ENCODE peak calls at places on chromosomes 11 and 22, in six cellular contexts. One of them, this sample, is unnamed.

GRCh38 chr11:59710136-59710847 is 3.4 kb downstream of the OR10V1 start:
- DNase-seq in Peyer's patch: no peak
- DNase-seq in HL-60: no peak
- DNase-seq in B cell: no peak
- DNase-seq in AG04450: no peak
- DNase-seq in GM23338: no peak
- DNase-seq in this sample: no peak

GRCh38 chr11:99316761-99317475 is 296.2 kb downstream of the CNTN5 start:
- DNase-seq in Peyer's patch: no peak
- DNase-seq in HL-60: no peak
- DNase-seq in B cell: no peak
- DNase-seq in AG04450: no peak
- DNase-seq in GM23338: no peak
- DNase-seq in this sample: no peak

GRCh38 chr11:16902182-16902581 is 112.0 kb downstream of the PLEKHA7 start:
- DNase-seq in Peyer's patch: no peak
- DNase-seq in HL-60: no peak
- DNase-seq in B cell: no peak
- DNase-seq in AG04450: no peak
- DNase-seq in GM23338: no peak
- DNase-seq in this sample: no peak

GRCh38 chr11:17445240-17445795 is 31.3 kb downstream of the ABCC8 start:
- DNase-seq in Peyer's patch: no peak
- DNase-seq in HL-60: no peak
- DNase-seq in B cell: no peak
- DNase-seq in AG04450: no peak
- DNase-seq in GM23338: no peak
- DNase-seq in this sample: no peak

GRCh38 chr11:68337399-68337835 is 25.0 kb downstream of the LRP5 start:
- DNase-seq in Peyer's patch: no peak
- DNase-seq in HL-60: peak; percentile 88
- DNase-seq in B cell: no peak
- DNase-seq in AG04450: no peak
- DNase-seq in GM23338: no peak
- DNase-seq in this sample: no peak

GRCh38 chr11:57667715-57668466 is at the start of gene ZDHHC5:
- DNase-seq in Peyer's patch: peak; percentile 100
- DNase-seq in HL-60: peak; percentile 99
- DNase-seq in B cell: peak; percentile 100
- DNase-seq in AG04450: peak; percentile 100
- DNase-seq in GM23338: peak; percentile 99
- DNase-seq in this sample: peak; percentile 99

GRCh38 chr11:39365809-39366436 is 2093.5 kb downstream of the LRRC4C start:
- DNase-seq in Peyer's patch: no peak
- DNase-seq in HL-60: no peak
- DNase-seq in B cell: no peak
- DNase-seq in AG04450: no peak
- DNase-seq in GM23338: peak; percentile 26
- DNase-seq in this sample: no peak

GRCh38 chr22:23282089-23282501 is 101.8 kb downstream of the BCR start:
- DNase-seq in Peyer's patch: peak; percentile 75
- DNase-seq in HL-60: peak; percentile 36
- DNase-seq in B cell: no peak
- DNase-seq in AG04450: peak; percentile 45
- DNase-seq in GM23338: no peak
- DNase-seq in this sample: no peak

GRCh38 chr11:134017773-134018430 is 51.0 kb upstream of the JAM3 start:
- DNase-seq in Peyer's patch: no peak
- DNase-seq in HL-60: no peak
- DNase-seq in B cell: no peak
- DNase-seq in AG04450: no peak
- DNase-seq in GM23338: no peak
- DNase-seq in this sample: no peak

GRCh38 chr11:118623291-118623655 is 15.9 kb downstream of the PHLDB1 start:
- DNase-seq in Peyer's patch: no peak
- DNase-seq in HL-60: no peak
- DNase-seq in B cell: no peak
- DNase-seq in AG04450: no peak
- DNase-seq in GM23338: no peak
- DNase-seq in this sample: no peak

GRCh38 chr11:11899401-11899800 is 57.6 kb downstream of the USP47 start:
- DNase-seq in Peyer's patch: no peak
- DNase-seq in HL-60: no peak
- DNase-seq in B cell: no peak
- DNase-seq in AG04450: no peak
- DNase-seq in GM23338: peak; percentile 46
- DNase-seq in this sample: no peak

GRCh38 chr11:20493340-20493739 is 105.8 kb downstream of the PRMT3 start:
- DNase-seq in Peyer's patch: no peak
- DNase-seq in HL-60: no peak
- DNase-seq in B cell: no peak
- DNase-seq in AG04450: no peak
- DNase-seq in GM23338: no peak
- DNase-seq in this sample: no peak

GRCh38 chr22:45216133-45217003 is 24.3 kb downstream of the KIAA0930 start:
- DNase-seq in Peyer's patch: no peak
- DNase-seq in HL-60: no peak
- DNase-seq in B cell: no peak
- DNase-seq in AG04450: peak; percentile 74
- DNase-seq in GM23338: peak; percentile 68
- DNase-seq in this sample: no peak

GRCh38 chr11:35234836-35235235 is 95.9 kb downstream of the CD44 start:
- DNase-seq in Peyer's patch: no peak
- DNase-seq in HL-60: no peak
- DNase-seq in B cell: no peak
- DNase-seq in AG04450: no peak
- DNase-seq in GM23338: no peak
- DNase-seq in this sample: no peak

GRCh38 chr11:45859661-45860140 is 12.4 kb downstream of the CRY2 start:
- DNase-seq in Peyer's patch: peak; percentile 92
- DNase-seq in HL-60: no peak
- DNase-seq in B cell: no peak
- DNase-seq in AG04450: peak; percentile 99
- DNase-seq in GM23338: peak; percentile 41
- DNase-seq in this sample: no peak

GRCh38 chr11:112968988-112969714 is 7.9 kb downstream of the NCAM1 start:
- DNase-seq in Peyer's patch: no peak
- DNase-seq in HL-60: no peak
- DNase-seq in B cell: no peak
- DNase-seq in AG04450: no peak
- DNase-seq in GM23338: no peak
- DNase-seq in this sample: no peak

GRCh38 chr11:59813364-59813763 is 2.8 kb upstream of the MRPL16 start:
- DNase-seq in Peyer's patch: no peak
- DNase-seq in HL-60: no peak
- DNase-seq in B cell: no peak
- DNase-seq in AG04450: no peak
- DNase-seq in GM23338: no peak
- DNase-seq in this sample: no peak

GRCh38 chr22:46133588-46133855 is 16.8 kb upstream of the PPARA start:
- DNase-seq in Peyer's patch: no peak
- DNase-seq in HL-60: no peak
- DNase-seq in B cell: no peak
- DNase-seq in AG04450: no peak
- DNase-seq in GM23338: no peak
- DNase-seq in this sample: no peak

GRCh38 chr11:67636962-67637361 is 2.6 kb downstream of the TBX10 start:
- DNase-seq in Peyer's patch: no peak
- DNase-seq in HL-60: no peak
- DNase-seq in B cell: no peak
- DNase-seq in AG04450: no peak
- DNase-seq in GM23338: no peak
- DNase-seq in this sample: no peak

GRCh38 chr11:90764691-90765090 is 541.8 kb upstream of the CHORDC1 start:
- DNase-seq in Peyer's patch: no peak
- DNase-seq in HL-60: no peak
- DNase-seq in B cell: no peak
- DNase-seq in AG04450: no peak
- DNase-seq in GM23338: no peak
- DNase-seq in this sample: no peak

GRCh38 chr11:16968196-16968595 is 46.0 kb downstream of the PLEKHA7 start:
- DNase-seq in Peyer's patch: no peak
- DNase-seq in HL-60: no peak
- DNase-seq in B cell: no peak
- DNase-seq in AG04450: no peak
- DNase-seq in GM23338: no peak
- DNase-seq in this sample: no peak

GRCh38 chr11:8910662-8911039 is 338 bp upstream of the AKIP1 start:
- DNase-seq in Peyer's patch: no peak
- DNase-seq in HL-60: no peak
- DNase-seq in B cell: no peak
- DNase-seq in AG04450: no peak
- DNase-seq in GM23338: no peak
- DNase-seq in this sample: no peak

GRCh38 chr11:12377824-12378593 is 638 bp downstream of the PARVA start:
- DNase-seq in Peyer's patch: peak; percentile 80
- DNase-seq in HL-60: no peak
- DNase-seq in B cell: no peak
- DNase-seq in AG04450: no peak
- DNase-seq in GM23338: peak; percentile 93
- DNase-seq in this sample: no peak

DNA sequence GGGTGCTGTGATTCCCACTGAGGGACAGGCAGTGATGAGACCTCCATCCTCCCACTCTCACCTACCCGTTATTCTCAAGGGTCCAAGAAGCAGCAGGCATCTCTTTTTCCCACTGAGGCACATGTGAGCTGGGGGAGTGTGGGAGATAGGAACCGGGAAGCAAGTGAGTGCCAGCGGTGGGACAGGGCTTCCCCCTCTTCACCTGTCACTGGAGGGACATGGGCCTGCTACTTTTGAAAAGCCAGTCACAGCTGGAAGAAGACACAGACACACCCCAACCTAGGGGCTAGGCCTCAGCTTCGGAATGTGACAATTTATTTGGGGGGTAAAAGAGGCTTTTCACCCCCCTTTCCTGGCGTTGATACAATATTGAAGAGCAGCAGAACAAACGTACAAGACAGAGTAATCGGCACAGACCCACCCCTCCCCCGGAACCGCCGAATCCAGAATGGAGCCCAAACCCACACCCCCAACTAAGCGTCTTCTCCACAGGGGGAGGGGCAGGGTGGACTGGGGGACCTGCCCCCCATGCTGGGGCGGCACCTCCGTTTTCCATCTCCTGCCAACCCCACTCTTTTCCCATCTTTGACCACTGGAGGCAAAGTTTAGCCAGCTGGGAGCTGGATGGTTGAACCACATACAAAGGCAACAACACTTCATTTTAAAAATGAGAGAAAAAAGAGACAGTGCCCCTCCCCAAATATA is 10.7 kb downstream of the CBX6 start:
- DNase-seq in Peyer's patch: no peak
- DNase-seq in HL-60: no peak
- DNase-seq in B cell: no peak
- DNase-seq in AG04450: no peak
- DNase-seq in GM23338: peak; percentile 46
- DNase-seq in this sample: peak; percentile 9
- TF ChIP-seq CTCF in Peyer's patch: no peak
- TF ChIP-seq CTCF in HL-60: no peak
- TF ChIP-seq CTCF in B cell: no peak
- TF ChIP-seq CTCF in AG04450: peak; percentile 46
- TF ChIP-seq CTCF in GM23338: peak; percentile 20
- TF ChIP-seq CTCF in this sample: no peak

DNA sequence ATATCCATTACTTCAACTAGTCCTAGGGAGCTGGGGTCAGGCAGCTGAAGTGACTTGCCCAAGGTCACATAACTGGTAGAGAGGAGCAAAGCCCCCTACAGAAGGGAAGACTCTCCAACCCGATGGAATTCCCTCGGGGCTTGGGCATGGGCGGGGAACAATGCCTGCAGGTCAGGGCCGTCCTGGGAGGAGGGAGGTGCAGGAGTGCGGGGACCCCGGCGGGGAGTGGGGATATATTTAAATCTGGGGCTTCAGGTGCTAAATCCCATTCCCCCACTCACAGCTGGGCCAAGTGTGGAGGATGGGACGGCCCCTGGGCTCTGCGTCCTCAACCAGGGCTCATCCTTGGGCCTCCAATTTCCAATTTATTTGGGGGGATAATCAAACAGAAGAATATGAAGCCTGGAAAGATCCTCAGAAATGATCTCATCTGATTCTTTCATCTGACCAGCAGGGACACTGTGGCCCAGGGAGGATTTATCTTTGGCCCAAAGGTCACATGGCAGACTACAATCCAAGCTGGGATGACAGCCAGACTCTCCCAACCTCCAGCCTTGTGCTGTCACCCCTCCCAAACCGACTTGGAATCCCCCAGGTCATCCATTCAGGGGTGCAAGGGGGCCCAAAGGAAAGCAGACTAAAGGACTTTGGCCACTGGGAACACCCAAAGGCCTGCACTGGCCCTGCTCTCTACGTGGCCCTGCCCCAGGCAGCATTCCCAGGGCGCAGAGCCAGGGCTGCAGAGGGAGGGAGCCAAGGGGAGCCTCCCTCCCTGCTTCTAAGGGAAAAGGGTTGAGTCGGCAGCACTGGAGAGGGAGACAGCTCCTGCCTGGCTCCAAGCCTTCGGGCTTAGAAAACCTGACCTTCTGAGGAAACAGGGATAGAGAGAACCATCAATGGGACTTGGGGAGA is 8.7 kb upstream of the C1QTNF6 start:
- DNase-seq in Peyer's patch: peak; percentile 87
- DNase-seq in HL-60: no peak
- DNase-seq in B cell: no peak
- DNase-seq in AG04450: peak; percentile 38
- DNase-seq in GM23338: no peak
- DNase-seq in this sample: peak; percentile 19
- TF ChIP-seq CTCF in Peyer's patch: no peak
- TF ChIP-seq CTCF in HL-60: no peak
- TF ChIP-seq CTCF in B cell: no peak
- TF ChIP-seq CTCF in AG04450: peak; percentile 14
- TF ChIP-seq CTCF in GM23338: no peak
- TF ChIP-seq CTCF in this sample: no peak

DNA sequence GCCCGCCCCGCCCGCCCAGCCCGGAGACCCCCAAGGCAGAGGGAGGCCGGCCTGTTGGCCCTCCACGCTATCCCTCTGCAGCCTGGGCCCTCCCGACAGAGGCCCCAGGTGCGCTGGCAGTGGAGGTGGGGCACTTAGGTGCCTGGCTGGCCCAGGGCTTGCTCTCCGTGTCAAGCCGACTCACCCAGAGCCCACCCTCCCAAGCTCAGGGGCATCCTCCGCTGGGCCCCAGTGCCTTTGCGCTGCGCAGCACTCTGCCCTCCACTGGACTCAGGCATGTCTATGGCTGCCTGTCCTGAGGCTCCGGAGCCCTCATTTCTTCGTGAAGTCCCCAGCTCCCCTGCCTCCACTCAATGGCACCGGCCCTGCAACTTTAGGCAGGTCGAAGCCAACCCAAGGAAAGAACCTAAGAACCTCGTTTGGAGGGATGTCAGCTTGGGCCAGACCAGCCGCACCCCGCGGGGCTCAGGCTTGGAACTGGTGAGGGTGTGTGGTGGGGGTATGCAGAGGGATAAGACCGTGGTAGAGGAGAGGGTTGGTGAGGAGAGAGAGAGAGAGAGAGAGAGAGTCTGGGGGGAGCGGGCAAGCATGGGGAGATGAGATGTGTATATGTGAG is 6.1 kb downstream of the SMIM45 start:
- DNase-seq in Peyer's patch: no peak
- DNase-seq in HL-60: no peak
- DNase-seq in B cell: peak; percentile 46
- DNase-seq in AG04450: no peak
- DNase-seq in GM23338: peak; percentile 57
- DNase-seq in this sample: no peak
- TF ChIP-seq CTCF in Peyer's patch: no peak
- TF ChIP-seq CTCF in HL-60: no peak
- TF ChIP-seq CTCF in B cell: peak; percentile 44
- TF ChIP-seq CTCF in AG04450: no peak
- TF ChIP-seq CTCF in GM23338: no peak
- TF ChIP-seq CTCF in this sample: peak; percentile 73

GRCh38 chr11:10451399-10452116 is 3.5 kb upstream of the AMPD3 start:
- DNase-seq in Peyer's patch: no peak
- DNase-seq in HL-60: peak; percentile 82
- DNase-seq in B cell: peak; percentile 83
- DNase-seq in AG04450: no peak
- DNase-seq in GM23338: no peak
- DNase-seq in this sample: no peak
- TF ChIP-seq CTCF in Peyer's patch: no peak
- TF ChIP-seq CTCF in HL-60: no peak
- TF ChIP-seq CTCF in B cell: no peak
- TF ChIP-seq CTCF in AG04450: no peak
- TF ChIP-seq CTCF in GM23338: no peak
- TF ChIP-seq CTCF in this sample: peak; percentile 24